ENCODE peak calls at places on chromosome 2, in four cellular contexts. One of them, this sample, is unnamed.

GRCh38 chr2:10414591-10414990 is 33.5 kb downstream of the ODC1 start:
- DNase-seq in fibroblast of pulmonary artery: no peak
- DNase-seq in SK-MEL-5: no peak
- DNase-seq in amygdala: no peak
- DNase-seq in this sample: no peak

GRCh38 chr2:189164732-189165131 is 14.8 kb downstream of the COL5A2 start:
- DNase-seq in amygdala: no peak
- DNase-seq in SK-MEL-5: no peak
- DNase-seq in fibroblast of pulmonary artery: peak
- DNase-seq in this sample: no peak

GRCh38 chr2:43423941-43424261 is 171.9 kb downstream of the THADA start:
- DNase-seq in SK-MEL-5: no peak
- DNase-seq in amygdala: no peak
- DNase-seq in fibroblast of pulmonary artery: no peak
- DNase-seq in this sample: no peak

GRCh38 chr2:45885111-45885685 is 233.7 kb downstream of the PRKCE start:
- DNase-seq in SK-MEL-5: peak
- DNase-seq in amygdala: no peak
- DNase-seq in fibroblast of pulmonary artery: no peak
- DNase-seq in this sample: no peak

GRCh38 chr2:45859682-45860081 is 208.2 kb downstream of the PRKCE start:
- DNase-seq in SK-MEL-5: no peak
- DNase-seq in amygdala: no peak
- DNase-seq in fibroblast of pulmonary artery: no peak
- DNase-seq in this sample: no peak

GRCh38 chr2:48719480-48720177 is 35.9 kb downstream of the LHCGR start:
- DNase-seq in amygdala: no peak
- DNase-seq in SK-MEL-5: peak
- DNase-seq in fibroblast of pulmonary artery: no peak
- DNase-seq in this sample: no peak

GRCh38 chr2:149017116-149017985 is 21.1 kb upstream of the LYPD6B start:
- DNase-seq in fibroblast of pulmonary artery: peak
- DNase-seq in amygdala: peak
- DNase-seq in SK-MEL-5: peak
- DNase-seq in this sample: peak

GRCh38 chr2:3759331-3759730 is 56.0 kb downstream of the DCDC2C start:
- DNase-seq in amygdala: no peak
- DNase-seq in SK-MEL-5: no peak
- DNase-seq in fibroblast of pulmonary artery: peak
- DNase-seq in this sample: no peak

This sample was measured in dermis microvascular lymphatic vessel endothelial cell.